ENCODE peak calls at places on chromosomes 5 and 9, in nine cellular contexts. V, L, X, C, Q, K, Y, I and G are unnamed samples.
A peak's percentile ranks its signal among the peaks of the same experiment; 100 is the strongest.

GRCh38 chr9:130138791-130139190 is 33.4 kb upstream of the NCS1 start:
- DNase-seq in V (peak; percentile 54), Q (no peak), K (no peak), X (no peak), L (no peak), I (peak; percentile 45), Y (no peak), C (peak; percentile 91), G (peak; percentile 96)

GRCh38 chr5:134242146-134242545 is 16.3 kb upstream of the PPP2CA start:
- DNase-seq in C (no peak), V (peak; percentile 45), X (no peak), Y (no peak), K (no peak), I (peak; percentile 16), L (no peak), Q (no peak), G (peak; percentile 72)

GRCh38 chr5:161765611-161766010 is 80.1 kb downstream of the GABRA6 start:
- DNase-seq in I (no peak), Q (no peak), K (no peak), X (no peak), L (no peak), C (no peak), V (no peak), Y (no peak), G (no peak)

GRCh38 chr9:13941686-13942085 is 372.3 kb downstream of the NFIB start:
- DNase-seq in L (no peak), Y (no peak), I (no peak), C (no peak), K (no peak), X (no peak), Q (no peak), V (no peak), G (peak; percentile 19)

GRCh38 chr5:78360674-78361225 is 333 bp downstream of the SCAMP1 start:
- DNase-seq in I (peak; percentile 66), Q (no peak), X (peak; percentile 37), L (peak; percentile 50), C (peak; percentile 67), K (peak; percentile 28), V (peak; percentile 71), Y (peak; percentile 46), G (no peak)

GRCh38 chr5:20286512-20286911 is 298.5 kb upstream of the CDH18 start:
- DNase-seq in V (no peak), I (no peak), C (peak; percentile 43), L (no peak), X (no peak), Y (no peak), K (no peak), Q (peak; percentile 19), G (peak; percentile 35)

GRCh38 chr9:34928921-34929320 is 29.2 kb upstream of the PHF24 start:
- DNase-seq in V (no peak), X (no peak), C (no peak), K (no peak), L (no peak), Q (no peak), Y (no peak), I (no peak), G (no peak)

GRCh38 chr9:36858805-36859375 is 175.2 kb downstream of the PAX5 start:
- DNase-seq in X (no peak), Q (no peak), Y (no peak), L (no peak), V (no peak), K (no peak), C (peak; percentile 80), I (no peak), G (no peak)

GRCh38 chr9:129613520-129614175 is 7.3 kb downstream of the C9orf50 start:
- DNase-seq in Q (no peak), K (no peak), X (no peak), V (no peak), Y (no peak), C (no peak), L (no peak), I (no peak), G (no peak)

GRCh38 chr5:39256472-39256871 is 37.1 kb upstream of the FYB1 start:
- DNase-seq in Y (no peak), X (no peak), V (no peak), I (peak; percentile 16), C (peak; percentile 88), K (no peak), Q (peak; percentile 68), L (no peak), G (peak; percentile 70)

GRCh38 chr5:126098330-126099017 is 324.7 kb upstream of the GRAMD2B start:
- DNase-seq in C (no peak), X (no peak), L (no peak), Y (no peak), V (no peak), K (no peak), I (no peak), Q (no peak), G (peak; percentile 20)

GRCh38 chr5:1341863-1342262 is 3.0 kb downstream of the CLPTM1L start:
- DNase-seq in C (no peak), L (peak; percentile 91), K (no peak), V (no peak), I (peak; percentile 68), Q (no peak), Y (no peak), X (no peak), G (no peak)

GRCh38 chr9:80382523-80382922 is 810.8 kb downstream of the TLE4 start:
- DNase-seq in V (no peak), Q (no peak), X (no peak), L (no peak), K (no peak), C (no peak), Y (no peak), I (no peak), G (no peak)

GRCh38 chr9:93193373-93193725 is 9.4 kb downstream of the WNK2 start:
- DNase-seq in Y (no peak), X (no peak), L (no peak), Q (no peak), V (peak; percentile 93), K (no peak), C (no peak), I (peak; percentile 83), G (no peak)

GRCh38 chr9:88411471-88411870 is 23.2 kb downstream of the SPIN1 start:
- DNase-seq in X (no peak), L (no peak), I (no peak), V (no peak), K (no peak), C (no peak), Q (no peak), Y (no peak), G (no peak)

GRCh38 chr5:175195698-175196656 is 248.0 kb downstream of the DRD1 start:
- DNase-seq in L (no peak), I (no peak), Q (no peak), K (no peak), Y (no peak), X (peak; percentile 9), V (no peak), C (no peak), G (no peak)